ENCODE peak calls at places on chromosomes 2 and 18, in eight cellular contexts. U is fibroblast of the aortic adventitia; M is endothelial cell; H is body of pancreas; D is astrocyte of the spinal cord; Z is WERI-Rb-1; O is upper lobe of right lung; J is CD8-positive, alpha-beta T cell. R is an unnamed sample.

GRCh38 chr2:70258532-70258875 is 567 bp downstream of the PCYOX1 start:
- DNase-seq in U (peak; percentile 52), M (peak; percentile 20), H (peak; percentile 75), D (no peak), Z (peak; percentile 65), O (peak; percentile 83), J (no peak), R (no peak)

GRCh38 chr18:63119647-63120046 is 199.9 kb downstream of the BCL2 start:
- DNase-seq in U (peak; percentile 28), M (peak; percentile 40), H (no peak), D (peak; percentile 15), Z (peak; percentile 49), O (no peak), J (no peak), R (no peak)

GRCh38 chr2:70203086-70203485 is 12.3 kb upstream of the C2orf42 start:
- DNase-seq in U (no peak), M (no peak), H (peak; percentile 11), D (no peak), Z (no peak), O (no peak), J (no peak), R (no peak)

GRCh38 chr2:177056540-177056939 is 156.1 kb upstream of the HNRNPA3 start:
- DNase-seq in U (no peak), M (peak; percentile 29), H (no peak), D (no peak), Z (peak; percentile 24), O (no peak), J (no peak), R (no peak)

GRCh38 chr2:49687873-49688272 is 533.6 kb upstream of the FSHR start:
- DNase-seq in U (no peak), M (no peak), H (no peak), D (peak; percentile 3), Z (no peak), O (no peak), J (no peak), R (no peak)

GRCh38 chr2:216320852-216321251 is 51.4 kb downstream of the MARCHF4 start:
- DNase-seq in U (no peak), M (no peak), H (no peak), D (no peak), Z (no peak), O (no peak), J (no peak), R (no peak)

GRCh38 chr2:13014783-13015182 is 298.0 kb downstream of the TRIB2 start:
- DNase-seq in U (no peak), M (no peak), H (no peak), D (no peak), Z (no peak), O (no peak), J (no peak), R (no peak)

GRCh38 chr2:69958480-69958879 is 3.0 kb downstream of the ASPRV1 start:
- DNase-seq in U (no peak), M (no peak), H (no peak), D (no peak), Z (no peak), O (peak; percentile 40), J (no peak), R (no peak)

GRCh38 chr2:46909771-46910419 is 5.7 kb downstream of the MCFD2 start:
- DNase-seq in U (peak; percentile 74), M (no peak), H (peak; percentile 21), D (peak; percentile 92), Z (no peak), O (no peak), J (no peak), R (peak; percentile 75)

GRCh38 chr18:6521804-6522418 is 107.2 kb upstream of the L3MBTL4 start:
- DNase-seq in U (peak; percentile 40), M (peak; percentile 55), H (peak; percentile 31), D (peak; percentile 54), Z (peak; percentile 63), O (no peak), J (no peak), R (peak; percentile 56)

GRCh38 chr2:203909946-203910476 is 26.6 kb upstream of the ICOS start:
- DNase-seq in U (no peak), M (no peak), H (no peak), D (no peak), Z (no peak), O (no peak), J (no peak), R (no peak)
- TF ChIP-seq CTCF in U (no peak), M (no peak), H (no peak), D (no peak), Z (no peak), O (no peak), J (peak; percentile 31), R (no peak)

DNA sequence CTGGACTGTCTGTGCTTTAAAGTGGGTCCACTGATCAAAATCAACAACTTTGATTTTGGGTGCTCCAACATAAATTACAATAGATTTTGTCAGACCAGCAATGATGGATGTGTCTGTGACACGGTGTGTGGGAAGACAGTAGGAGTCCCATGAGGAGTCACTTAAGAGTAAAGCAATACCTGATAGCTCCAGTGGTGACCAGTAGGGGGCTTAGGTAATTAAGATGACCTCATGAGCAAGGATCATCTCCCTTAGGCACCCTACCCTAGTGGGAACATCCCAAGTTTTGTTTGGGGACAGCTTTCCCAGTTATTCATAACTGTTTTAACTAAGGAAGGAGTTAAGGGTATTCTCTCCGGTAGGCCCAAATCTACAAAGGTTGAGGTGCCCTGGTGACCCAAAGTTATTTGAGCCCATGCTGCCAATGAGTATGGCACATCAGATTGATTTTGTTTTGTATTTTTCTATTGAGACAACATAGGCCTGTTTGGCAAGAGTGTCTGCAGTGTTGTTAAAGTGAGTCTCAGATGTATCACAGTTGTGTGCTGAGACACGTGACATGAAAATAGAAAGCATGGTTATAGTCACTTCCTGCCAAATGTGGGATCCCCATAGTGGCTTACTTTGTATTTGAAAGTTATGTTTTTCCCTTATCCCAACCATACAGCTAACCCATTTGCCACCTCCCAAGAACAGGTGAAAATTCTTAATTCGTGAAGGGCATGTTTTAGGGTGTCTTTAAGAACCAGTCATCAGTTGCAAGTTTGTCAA is 1337.6 kb upstream of the SLC39A10 start:
- DNase-seq in U (no peak), M (no peak), H (no peak), D (no peak), Z (no peak), O (no peak), J (no peak), R (no peak)
- TF ChIP-seq CTCF in U (no peak), M (peak; percentile 38), H (no peak), D (peak; percentile 6), Z (peak; percentile 35), O (no peak), J (no peak), R (no peak)

DNA sequence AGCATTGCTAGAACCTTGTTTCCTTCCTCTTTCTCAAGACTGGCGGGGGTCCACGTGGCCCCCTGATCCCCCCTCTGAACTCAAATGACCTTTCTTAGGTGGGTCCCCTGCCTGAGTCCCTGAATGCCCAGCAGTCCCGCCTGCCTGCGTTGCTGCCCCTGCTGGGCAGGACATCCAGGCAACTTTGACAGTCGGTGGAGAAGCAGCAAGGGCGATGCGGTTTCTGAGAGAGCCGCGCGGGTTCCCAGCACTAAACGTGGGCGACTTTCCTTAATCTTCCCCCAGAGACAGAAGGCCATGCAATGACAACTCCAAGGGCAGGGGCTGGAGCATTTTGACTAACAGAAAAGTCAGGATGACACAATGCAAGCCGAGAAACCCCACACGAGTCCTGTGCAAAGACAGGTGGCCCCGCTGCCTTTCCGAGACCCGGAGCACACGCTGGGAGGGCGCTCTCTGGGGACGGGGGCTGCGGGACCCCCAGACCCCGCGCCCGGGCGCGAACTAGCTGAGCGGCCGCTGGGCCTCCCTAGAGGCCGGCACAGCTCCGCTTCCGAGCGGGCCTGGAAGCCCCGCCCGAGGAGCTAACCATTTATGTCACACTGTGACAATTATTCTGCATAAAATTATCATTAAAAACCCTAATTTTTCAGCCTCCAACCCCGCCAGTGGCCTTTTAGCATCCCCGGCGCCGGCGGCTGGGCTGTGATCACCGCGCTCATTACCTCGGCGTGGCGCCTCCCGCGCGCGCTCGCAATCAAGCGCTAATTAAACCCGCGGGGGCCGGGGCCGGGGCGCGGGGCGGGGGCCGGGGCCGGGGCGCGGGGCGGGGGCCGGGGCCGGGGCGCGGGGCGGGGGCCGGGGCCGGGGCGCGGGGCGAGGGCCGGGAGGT is 27.4 kb downstream of the ASB18 start:
- DNase-seq in U (no peak), M (no peak), H (no peak), D (no peak), Z (no peak), O (no peak), J (no peak), R (no peak)
- TF ChIP-seq CTCF in U (no peak), M (no peak), H (no peak), D (peak; percentile 8), Z (no peak), O (no peak), J (no peak), R (no peak)

DNA sequence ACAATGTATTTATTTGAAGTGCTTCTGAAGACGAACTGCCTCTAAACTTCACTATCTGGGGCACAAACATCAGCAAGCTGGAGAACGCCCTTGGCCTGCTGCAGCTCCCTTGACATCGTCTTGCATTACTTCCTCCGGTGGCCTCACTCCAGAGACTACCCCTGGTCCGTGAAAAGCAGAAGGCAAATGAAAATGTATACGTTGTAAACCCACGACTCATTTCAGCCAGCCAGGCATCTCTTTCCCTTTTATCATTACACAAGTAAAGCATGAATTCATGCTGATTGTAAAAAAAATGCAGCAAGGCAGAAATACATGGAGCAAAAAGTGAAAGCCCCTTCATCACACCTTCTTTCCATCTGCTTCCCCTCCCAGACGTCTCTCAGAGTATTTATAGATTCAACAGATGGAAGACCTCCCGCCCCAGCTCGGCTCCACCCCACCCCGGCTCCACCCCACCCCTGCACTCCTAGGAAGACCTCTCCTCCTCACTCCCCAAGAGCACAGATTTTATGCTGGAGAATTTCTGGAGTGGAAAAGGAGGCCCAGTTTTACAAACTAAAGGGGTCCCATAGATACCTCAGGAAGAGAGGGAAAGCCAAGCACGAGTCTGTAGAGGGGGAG is 41.6 kb upstream of the RALBP1 start:
- DNase-seq in U (no peak), M (no peak), H (no peak), D (no peak), Z (peak; percentile 80), O (no peak), J (no peak), R (peak; percentile 53)
- TF ChIP-seq CTCF in U (no peak), M (no peak), H (no peak), D (no peak), Z (no peak), O (no peak), J (no peak), R (no peak)

GRCh38 chr2:191389288-191389687 is 144.1 kb downstream of the MYO1B start:
- DNase-seq in U (no peak), M (no peak), H (no peak), D (no peak), Z (no peak), O (no peak), J (no peak), R (no peak)
- TF ChIP-seq CTCF in U (no peak), M (no peak), H (no peak), D (no peak), Z (no peak), O (no peak), J (no peak), R (no peak)

DNA sequence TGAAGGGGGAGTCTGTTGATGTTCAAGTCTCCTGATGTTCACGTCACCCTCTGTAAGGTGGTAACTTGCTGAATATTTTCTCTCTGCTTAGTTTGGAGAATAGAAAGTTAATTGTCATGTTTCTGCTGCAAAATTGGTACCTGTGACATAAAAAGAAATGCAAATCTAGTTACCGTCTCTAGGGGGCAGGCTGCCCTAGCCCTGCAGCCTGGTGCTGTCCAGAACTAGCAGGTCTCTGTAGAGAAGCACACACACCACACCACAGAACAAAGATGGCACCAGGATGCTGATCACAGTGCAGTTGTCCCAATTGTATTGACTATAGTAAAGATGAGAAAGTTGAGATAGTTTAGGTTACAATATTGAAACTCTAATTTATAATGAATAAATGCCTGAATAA is 47.0 kb downstream of the SLC9A4 start:
- DNase-seq in U (peak; percentile 22), M (peak; percentile 36), H (peak; percentile 20), D (peak; percentile 27), Z (peak; percentile 10), O (no peak), J (no peak), R (peak; percentile 47)
- TF ChIP-seq CTCF in U (peak; percentile 55), M (peak; percentile 69), H (no peak), D (peak; percentile 58), Z (peak; percentile 69), O (peak; percentile 55), J (no peak), R (peak; percentile 80)

R was measured in GM13977.